ENCODE peak calls at places on chromosomes 12 and 14, in four cellular contexts. R is PC-9, A is NCI-H1048, Q is KBM-7. C is an unnamed sample.

GRCh38 chr12:83190631-83191390 is 504.1 kb downstream of the TMTC2 start:
- DNase-seq in R (no peak), A (no peak), Q (no peak), C (no peak)

GRCh38 chr12:39224971-39225370 is 217.9 kb downstream of the KIF21A start:
- DNase-seq in R (no peak), A (no peak), Q (no peak), C (no peak)

GRCh38 chr14:59869381-59870255 is 958 bp downstream of the RTN1 start:
- DNase-seq in R (no peak), A (no peak), Q (peak; percentile 1), C (no peak)

GRCh38 chr14:71467419-71467818 is 464.8 kb upstream of the RGS6 start:
- DNase-seq in R (no peak), A (no peak), Q (no peak), C (no peak)

GRCh38 chr12:8038659-8039114 is 6.2 kb downstream of the FOXJ2 start:
- DNase-seq in R (no peak), A (no peak), Q (peak; percentile 86), C (peak; percentile 13)

GRCh38 chr12:40198601-40199000 is 26.2 kb upstream of the LRRK2 start:
- DNase-seq in R (no peak), A (no peak), Q (no peak), C (no peak)

GRCh38 chr12:12003609-12004008 is 67.1 kb upstream of the BCL2L14 start:
- DNase-seq in R (no peak), A (no peak), Q (no peak), C (no peak)

GRCh38 chr14:74018029-74018703 is 922 bp downstream of the ENTPD5 start:
- DNase-seq in R (peak; percentile 64), A (no peak), Q (no peak), C (no peak)

C was measured in NCI-H1436 treated with DMSO at 0.1 percent for 48 hours.